ENCODE peak calls at places on chromosomes 11 and 22, in four cellular contexts. One of them, this sample, is unnamed.

GRCh38 chr11:22734628-22735345 is 68.4 kb downstream of the GAS2 start:
- DNase-seq in neural progenitor cell: no peak
- DNase-seq in aorta: no peak
- DNase-seq in adipocyte: no peak
- DNase-seq in this sample: no peak

GRCh38 chr11:2072551-2073261 is 66.5 kb downstream of the IGF2 start:
- DNase-seq in neural progenitor cell: no peak
- DNase-seq in aorta: no peak
- DNase-seq in adipocyte: no peak
- DNase-seq in this sample: no peak

GRCh38 chr11:130636672-130637463 is 188.4 kb downstream of the ADAMTS15 start:
- DNase-seq in neural progenitor cell: no peak
- DNase-seq in aorta: no peak
- DNase-seq in adipocyte: peak; percentile 53
- DNase-seq in this sample: peak; percentile 95

GRCh38 chr22:43343262-43343988 is at the start of gene SCUBE1:
- DNase-seq in neural progenitor cell: peak; percentile 95
- DNase-seq in aorta: peak; percentile 66
- DNase-seq in adipocyte: peak; percentile 50
- DNase-seq in this sample: peak; percentile 14

GRCh38 chr11:45650166-45651095 is 15.0 kb downstream of the CHST1 start:
- DNase-seq in neural progenitor cell: peak; percentile 1
- DNase-seq in aorta: no peak
- DNase-seq in adipocyte: no peak
- DNase-seq in this sample: no peak

GRCh38 chr22:31625661-31626426 is 36.2 kb downstream of the PISD start:
- DNase-seq in neural progenitor cell: peak; percentile 89
- DNase-seq in aorta: no peak
- DNase-seq in adipocyte: peak; percentile 40
- DNase-seq in this sample: no peak

GRCh38 chr11:34223021-34223813 is 117.8 kb downstream of the NAT10 start:
- DNase-seq in neural progenitor cell: peak; percentile 30
- DNase-seq in aorta: peak; percentile 87
- DNase-seq in adipocyte: peak; percentile 9
- DNase-seq in this sample: no peak

GRCh38 chr11:9277176-9277575 is 12.0 kb upstream of the DENND5A start:
- DNase-seq in neural progenitor cell: no peak
- DNase-seq in aorta: no peak
- DNase-seq in adipocyte: no peak
- DNase-seq in this sample: no peak

GRCh38 chr11:64611961-64612646 is 21.1 kb downstream of the SLC22A12 start:
- DNase-seq in neural progenitor cell: no peak
- DNase-seq in aorta: no peak
- DNase-seq in adipocyte: no peak
- DNase-seq in this sample: peak; percentile 5

GRCh38 chr11:16393335-16393734 is 37.0 kb upstream of the SOX6 start:
- DNase-seq in neural progenitor cell: no peak
- DNase-seq in aorta: no peak
- DNase-seq in adipocyte: no peak
- DNase-seq in this sample: no peak

GRCh38 chr11:32052218-32052617 is 38.7 kb upstream of the RCN1 start:
- DNase-seq in neural progenitor cell: peak; percentile 71
- DNase-seq in aorta: peak; percentile 54
- DNase-seq in adipocyte: peak; percentile 88
- DNase-seq in this sample: peak; percentile 25

GRCh38 chr22:30290318-30290678 is 993 bp upstream of the CASTOR1 start:
- DNase-seq in neural progenitor cell: no peak
- DNase-seq in aorta: no peak
- DNase-seq in adipocyte: peak; percentile 34
- DNase-seq in this sample: no peak

GRCh38 chr11:114036156-114036811 is 23.2 kb upstream of the ZBTB16 start:
- DNase-seq in neural progenitor cell: peak; percentile 96
- DNase-seq in aorta: peak; percentile 87
- DNase-seq in adipocyte: peak; percentile 84
- DNase-seq in this sample: peak; percentile 48

GRCh38 chr11:60629399-60629798 is 70.0 kb upstream of the MS4A8 start:
- DNase-seq in neural progenitor cell: no peak
- DNase-seq in aorta: no peak
- DNase-seq in adipocyte: no peak
- DNase-seq in this sample: no peak

GRCh38 chr11:105202844-105203548 is 63.4 kb upstream of the CARD18 start:
- DNase-seq in neural progenitor cell: no peak
- DNase-seq in aorta: no peak
- DNase-seq in adipocyte: no peak
- DNase-seq in this sample: no peak

GRCh38 chr11:46463701-46464100 is 72.1 kb upstream of the CHRM4 start:
- DNase-seq in neural progenitor cell: peak; percentile 85
- DNase-seq in aorta: no peak
- DNase-seq in adipocyte: no peak
- DNase-seq in this sample: no peak

GRCh38 chr11:29914203-29914930 is 102.5 kb downstream of the KCNA4 start:
- DNase-seq in neural progenitor cell: no peak
- DNase-seq in aorta: no peak
- DNase-seq in adipocyte: no peak
- DNase-seq in this sample: peak; percentile 68

GRCh38 chr11:119382101-119382500 is 611 bp upstream of the USP2 start:
- DNase-seq in neural progenitor cell: no peak
- DNase-seq in aorta: no peak
- DNase-seq in adipocyte: no peak
- DNase-seq in this sample: no peak

GRCh38 chr11:112637046-112637445 is 324.2 kb upstream of the NCAM1 start:
- DNase-seq in neural progenitor cell: no peak
- DNase-seq in aorta: no peak
- DNase-seq in adipocyte: no peak
- DNase-seq in this sample: no peak

GRCh38 chr11:112213753-112214152 is 12.5 kb upstream of the PTS start:
- DNase-seq in neural progenitor cell: no peak
- DNase-seq in aorta: no peak
- DNase-seq in adipocyte: no peak
- DNase-seq in this sample: peak; percentile 35

GRCh38 chr22:19495562-19496323 is 16.0 kb downstream of the CDC45 start:
- DNase-seq in neural progenitor cell: no peak
- DNase-seq in aorta: no peak
- DNase-seq in adipocyte: peak; percentile 25
- DNase-seq in this sample: no peak

GRCh38 chr11:102850973-102851745 is 7.8 kb upstream of the MMP3 start:
- DNase-seq in neural progenitor cell: no peak
- DNase-seq in aorta: no peak
- DNase-seq in adipocyte: peak; percentile 52
- DNase-seq in this sample: peak; percentile 92

GRCh38 chr11:109071712-109072524 is 350.1 kb upstream of the C11orf87 start:
- DNase-seq in neural progenitor cell: no peak
- DNase-seq in aorta: peak; percentile 55
- DNase-seq in adipocyte: peak; percentile 39
- DNase-seq in this sample: peak; percentile 73

GRCh38 chr11:46649180-46649738 is 31.9 kb downstream of the ATG13 start:
- DNase-seq in neural progenitor cell: peak; percentile 4
- DNase-seq in aorta: no peak
- DNase-seq in adipocyte: peak; percentile 97
- DNase-seq in this sample: peak; percentile 65

GRCh38 chr11:2762451-2762850 is 62.7 kb upstream of the KCNQ1OT1 start:
- DNase-seq in neural progenitor cell: no peak
- DNase-seq in aorta: peak; percentile 12
- DNase-seq in adipocyte: no peak
- DNase-seq in this sample: no peak

GRCh38 chr11:32821517-32821916 is 8.2 kb upstream of the PRRG4 start:
- DNase-seq in neural progenitor cell: no peak
- DNase-seq in aorta: no peak
- DNase-seq in adipocyte: no peak
- DNase-seq in this sample: peak; percentile 89

GRCh38 chr11:74462009-74462408 is 5.3 kb downstream of the KCNE3 start:
- DNase-seq in neural progenitor cell: peak; percentile 40
- DNase-seq in aorta: peak; percentile 92
- DNase-seq in adipocyte: peak; percentile 85
- DNase-seq in this sample: no peak

GRCh38 chr11:74464746-74465145 is 2.6 kb downstream of the KCNE3 start:
- DNase-seq in neural progenitor cell: no peak
- DNase-seq in aorta: no peak
- DNase-seq in adipocyte: no peak
- DNase-seq in this sample: no peak

GRCh38 chr11:74465291-74465708 is 2.0 kb downstream of the KCNE3 start:
- DNase-seq in neural progenitor cell: no peak
- DNase-seq in aorta: no peak
- DNase-seq in adipocyte: no peak
- DNase-seq in this sample: no peak

GRCh38 chr11:74462631-74463030 is 4.7 kb downstream of the KCNE3 start:
- DNase-seq in neural progenitor cell: no peak
- DNase-seq in aorta: no peak
- DNase-seq in adipocyte: no peak
- DNase-seq in this sample: no peak

DNA sequence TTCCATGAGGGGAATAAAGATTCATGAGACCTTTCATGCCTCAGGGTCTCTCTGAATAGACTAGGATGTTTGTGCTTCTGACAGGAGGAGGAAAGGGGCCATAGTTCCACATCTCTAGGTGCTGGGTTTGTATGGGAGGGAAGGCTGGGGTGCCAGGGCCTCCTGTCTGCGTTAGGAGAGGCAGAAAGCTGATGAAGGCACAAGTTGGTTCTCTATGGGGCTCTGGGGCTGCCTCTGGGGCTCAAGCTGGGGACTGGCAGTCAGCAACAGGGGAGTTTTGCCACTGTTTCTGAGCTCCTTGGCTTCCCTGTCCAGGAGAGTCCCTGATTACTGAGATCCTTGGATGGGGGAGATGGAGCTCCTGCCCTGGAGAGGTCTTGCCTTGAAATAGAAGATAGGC is 4.1 kb downstream of the KCNE3 start:
- DNase-seq in neural progenitor cell: no peak
- DNase-seq in aorta: no peak
- DNase-seq in adipocyte: no peak
- DNase-seq in this sample: no peak
- H3K4me1 ChIP-seq in neural progenitor cell: peaks cover 22% of the 10 kb centered on the region
- H3K4me1 ChIP-seq in aorta: no peaks in the 10 kb centered on the region
- H3K4me1 ChIP-seq in adipocyte: peaks cover 24% of the 10 kb centered on the region
- H3K4me1 ChIP-seq in this sample: peaks cover 4% of the 10 kb centered on the region

DNA sequence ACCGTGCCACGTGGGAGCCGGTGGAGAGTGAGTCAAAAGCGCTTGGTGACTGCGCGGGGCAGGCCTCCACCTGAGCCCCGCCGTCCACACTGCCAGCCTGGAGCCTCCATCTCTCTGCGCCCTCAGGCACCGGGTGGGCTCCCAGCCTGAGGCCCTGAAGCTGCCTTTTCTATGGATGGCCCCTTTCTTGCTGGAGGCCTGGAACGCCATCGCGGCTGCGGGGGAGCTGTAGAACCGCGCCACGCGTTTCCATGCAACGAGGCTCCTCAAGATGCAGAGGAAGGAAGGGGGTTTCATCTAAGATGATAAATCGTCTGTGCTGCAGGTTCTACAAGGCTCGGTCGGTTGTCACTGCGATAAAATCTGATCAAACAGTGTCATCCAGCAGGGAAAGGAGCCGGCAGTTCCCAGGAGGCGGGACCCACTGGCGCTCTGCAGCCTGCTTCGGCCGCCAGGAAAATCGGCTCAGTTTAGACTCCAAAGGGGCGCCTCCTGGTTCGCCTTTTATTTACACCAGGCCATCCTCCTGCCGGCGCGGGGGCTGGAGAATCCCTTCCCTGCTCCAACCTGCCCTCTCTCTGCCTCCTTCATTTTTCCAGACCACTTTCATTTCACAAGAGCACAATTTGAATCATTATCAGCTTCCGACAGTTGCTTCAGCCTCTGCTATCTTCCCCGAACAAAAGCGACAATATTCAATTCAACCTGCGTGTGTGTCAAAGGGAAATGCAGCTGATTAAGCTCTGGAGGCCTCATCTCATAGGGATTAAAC is 624.4 kb downstream of the BRD1 start:
- DNase-seq in neural progenitor cell: no peak
- DNase-seq in aorta: no peak
- DNase-seq in adipocyte: no peak
- DNase-seq in this sample: no peak
- H3K27me3 ChIP-seq in neural progenitor cell: no peaks in the 10 kb centered on the region
- H3K27me3 ChIP-seq in aorta: no peaks in the 10 kb centered on the region
- H3K27me3 ChIP-seq in adipocyte: no peaks in the 10 kb centered on the region
- H3K27me3 ChIP-seq in this sample: no peaks in the 10 kb centered on the region

DNA sequence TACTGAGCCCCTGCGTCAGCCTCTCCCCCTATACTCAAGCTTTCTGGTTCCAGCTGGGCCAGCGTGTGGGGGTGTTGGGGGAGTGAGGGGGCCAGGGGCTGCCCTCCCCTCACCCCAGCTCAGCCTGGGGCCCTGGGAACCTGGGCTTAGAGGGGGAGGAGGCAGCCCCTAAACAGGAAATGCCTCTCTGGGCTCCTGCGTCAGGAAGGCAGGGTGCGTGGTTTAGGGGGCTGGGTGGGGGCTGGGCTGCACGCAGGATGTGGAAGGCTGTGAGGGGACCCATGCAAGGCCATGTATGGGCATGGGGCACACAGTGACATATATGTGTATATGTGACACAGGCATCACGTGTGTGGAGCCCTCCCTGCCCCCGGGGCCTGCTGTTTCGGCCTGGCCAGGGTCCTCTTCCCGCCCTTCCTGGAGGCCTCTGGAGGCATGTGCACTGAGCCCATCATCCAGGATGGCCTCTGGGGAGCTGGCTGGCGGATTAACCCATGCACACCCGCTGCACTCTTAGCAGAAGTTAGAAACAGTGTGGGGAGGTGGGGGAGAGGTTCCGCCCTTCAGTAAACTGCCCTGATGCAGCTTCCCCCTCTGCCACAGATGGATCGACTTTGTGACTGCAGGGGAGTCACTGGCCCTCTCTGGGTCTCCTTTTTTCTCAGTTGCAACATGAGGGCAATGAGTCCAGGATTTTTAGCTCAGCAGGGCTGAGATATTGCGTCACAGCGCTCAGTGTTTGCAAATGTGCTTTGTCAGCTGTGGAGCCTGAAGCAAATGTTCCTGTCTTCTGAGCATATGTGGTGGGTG is 1.1 kb upstream of the CD248 start:
- DNase-seq in neural progenitor cell: peak; percentile 51
- DNase-seq in aorta: peak; percentile 81
- DNase-seq in adipocyte: peak; percentile 95
- DNase-seq in this sample: peak; percentile 48
- H3K4me1 ChIP-seq in neural progenitor cell: peaks cover 28% of the 10 kb centered on the region
- H3K4me1 ChIP-seq in aorta: no peaks in the 10 kb centered on the region
- H3K4me1 ChIP-seq in adipocyte: peaks cover 39% of the 10 kb centered on the region
- H3K4me1 ChIP-seq in this sample: peaks cover 16% of the 10 kb centered on the region

DNA sequence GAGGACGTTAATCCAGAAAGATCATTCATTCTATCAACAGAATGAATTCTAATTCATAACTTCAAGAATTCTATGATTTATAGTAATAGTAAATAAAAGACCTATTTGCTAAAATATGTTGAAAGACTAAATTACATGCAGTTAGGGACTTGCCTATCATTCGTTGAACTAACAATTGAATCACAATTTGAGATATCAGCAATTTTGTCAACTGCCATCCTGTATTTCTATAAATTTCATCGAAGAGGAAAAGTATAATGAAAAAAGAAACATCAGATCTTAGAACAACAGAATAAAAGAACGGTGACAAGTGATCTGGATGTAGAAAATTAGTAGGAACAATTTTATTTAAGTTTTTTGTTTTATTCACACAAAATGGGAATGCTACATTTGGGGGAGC is 4.4 kb upstream of the TTC17 start:
- DNase-seq in neural progenitor cell: no peak
- DNase-seq in aorta: no peak
- DNase-seq in adipocyte: no peak
- DNase-seq in this sample: no peak
- H3K27me3 ChIP-seq in neural progenitor cell: no peaks in the 10 kb centered on the region
- H3K27me3 ChIP-seq in aorta: no peaks in the 10 kb centered on the region
- H3K27me3 ChIP-seq in adipocyte: no peaks in the 10 kb centered on the region
- H3K27me3 ChIP-seq in this sample: no peaks in the 10 kb centered on the region

This sample was measured in mammary epithelial cell.